ENCODE peak calls at places on chromosome 11, in five cellular contexts. R is H9, S is neuronal stem cell, V is H1, T is trophoblast cell. D is an unnamed sample.

GRCh38 chr11:78318733-78319132 is 98.9 kb downstream of the GAB2 start:
- DNase-seq in R (no peak), S (peak; percentile 20), V (no peak), T (no peak), D (no peak)

GRCh38 chr11:121733858-121734257 is 281.1 kb upstream of the SORL1-AS1 start:
- DNase-seq in R (no peak), S (no peak), V (no peak), T (no peak), D (no peak)

GRCh38 chr11:126231725-126232459 is 20.3 kb downstream of the FAM118B start:
- DNase-seq in R (no peak), S (no peak), V (no peak), T (no peak), D (peak; percentile 63)

GRCh38 chr11:47204633-47204989 is 10.2 kb upstream of the DDB2 start:
- DNase-seq in R (no peak), S (no peak), V (no peak), T (peak; percentile 52), D (peak; percentile 72)

GRCh38 chr11:128324531-128325141 is 262.7 kb downstream of the ETS1 start:
- DNase-seq in R (no peak), S (no peak), V (no peak), T (no peak), D (no peak)

GRCh38 chr11:108698844-108699642 is 34.2 kb downstream of the DDX10 start:
- DNase-seq in R (no peak), S (no peak), V (no peak), T (no peak), D (no peak)

GRCh38 chr11:119416606-119417580 is 6.1 kb downstream of the THY1 start:
- DNase-seq in R (peak; percentile 63), S (no peak), V (no peak), T (no peak), D (no peak)

GRCh38 chr11:46050065-46050464 is 71.2 kb downstream of the PHF21A start:
- DNase-seq in R (peak; percentile 45), S (peak; percentile 49), V (peak; percentile 13), T (peak; percentile 80), D (peak; percentile 84)

GRCh38 chr11:2677127-2677526 is 22.7 kb downstream of the KCNQ1OT1 start:
- DNase-seq in R (no peak), S (no peak), V (no peak), T (no peak), D (no peak)

GRCh38 chr11:3130269-3131071 is 34.6 kb downstream of the OSBPL5 start:
- DNase-seq in R (no peak), S (no peak), V (no peak), T (peak; percentile 15), D (no peak)

GRCh38 chr11:204587-205109 is 2.6 kb downstream of the BET1L start:
- DNase-seq in R (no peak), S (no peak), V (no peak), T (no peak), D (no peak)

GRCh38 chr11:64028398-64029115 is 7.2 kb upstream of the FLRT1 start:
- DNase-seq in R (peak; percentile 92), S (peak; percentile 85), V (peak; percentile 68), T (no peak), D (peak; percentile 35)

GRCh38 chr11:32312206-32312817 is 123.0 kb downstream of the WT1 start:
- DNase-seq in R (no peak), S (no peak), V (no peak), T (no peak), D (no peak)

GRCh38 chr11:34261095-34261494 is 96.7 kb downstream of the ABTB2 start:
- DNase-seq in R (no peak), S (no peak), V (no peak), T (no peak), D (no peak)

GRCh38 chr11:36793542-36793926 is 195.5 kb upstream of the RAG2 start:
- DNase-seq in R (no peak), S (peak; percentile 17), V (no peak), T (no peak), D (no peak)

GRCh38 chr11:32426819-32427615 is 8.3 kb downstream of the WT1 start:
- DNase-seq in R (peak; percentile 60), S (no peak), V (no peak), T (no peak), D (no peak)

GRCh38 chr11:118572914-118573550 is 823 bp downstream of the ARCN1 start:
- DNase-seq in R (no peak), S (peak; percentile 11), V (no peak), T (peak; percentile 23), D (peak; percentile 69)

GRCh38 chr11:122038543-122038942 is 77.5 kb downstream of the BLID start:
- DNase-seq in R (no peak), S (peak; percentile 21), V (no peak), T (no peak), D (peak; percentile 64)

DNA sequence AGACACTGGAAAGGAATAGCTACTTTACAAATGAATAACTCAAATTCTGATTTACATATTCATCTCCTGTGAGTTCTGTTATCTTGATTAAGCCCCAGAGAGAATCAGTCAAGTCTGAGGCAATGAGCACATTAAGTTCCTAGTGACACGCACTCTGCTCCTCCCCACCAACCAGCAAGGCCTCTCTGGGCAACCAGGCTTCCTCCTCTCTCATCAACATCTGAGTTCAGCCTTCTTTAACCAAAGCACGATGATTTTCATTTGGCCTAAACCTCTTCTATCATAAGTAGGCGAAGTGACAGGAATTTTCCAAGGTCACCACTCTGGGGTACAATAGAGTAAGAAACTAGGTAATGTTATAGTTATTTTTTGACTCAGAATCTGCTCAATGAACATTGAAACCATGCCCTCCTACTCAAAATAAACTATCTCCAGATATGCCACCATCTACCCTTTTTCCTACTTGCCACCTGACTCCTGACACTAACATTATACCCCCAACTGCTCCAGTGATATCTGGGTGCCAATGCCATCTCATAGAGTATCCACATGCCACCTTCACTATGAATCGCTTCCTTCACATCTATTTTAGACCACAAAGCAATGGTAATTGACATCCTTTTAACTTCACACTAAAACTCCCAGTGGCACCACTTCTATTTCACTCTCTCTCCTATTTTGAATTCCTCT is 114.8 kb downstream of the FAM76B start:
- DNase-seq in R (no peak), S (no peak), V (no peak), T (no peak), D (no peak)
- H2BK12ac ChIP-seq in R (no peak overlapping the region), S (no peak overlapping the region), V (no peak overlapping the region), T (no peak overlapping the region), D (no peak overlapping the region)

GRCh38 chr11:110939471-110939870 is 227.2 kb upstream of the ARHGAP20 start:
- DNase-seq in R (no peak), S (no peak), V (no peak), T (no peak), D (no peak)
- H2BK12ac ChIP-seq in R (no peak overlapping the region), S (no peak overlapping the region), V (no peak overlapping the region), T (no peak overlapping the region), D (no peak overlapping the region)

DNA sequence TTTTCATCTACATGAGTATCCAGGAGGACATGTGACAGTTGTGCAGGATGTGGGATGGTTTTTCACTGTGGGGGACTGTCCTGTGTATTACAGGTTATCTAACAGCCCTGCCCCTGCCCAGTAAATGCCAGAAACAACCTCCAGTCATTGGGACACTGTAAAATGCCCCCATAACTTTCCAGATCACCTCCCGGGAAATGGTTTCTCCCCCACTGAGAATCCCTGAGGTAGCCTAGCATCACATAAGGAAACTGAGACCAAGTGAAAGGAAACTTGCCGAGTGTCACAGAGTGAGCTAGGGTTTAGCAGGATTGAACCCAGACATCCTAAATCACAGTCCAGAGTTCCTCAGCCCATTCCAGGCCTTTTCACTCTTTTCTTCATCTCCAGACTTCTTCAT is 48.3 kb upstream of the SLC6A5 start:
- DNase-seq in R (no peak), S (no peak), V (no peak), T (no peak), D (no peak)
- H2BK12ac ChIP-seq in R (no peak overlapping the region), S (no peak overlapping the region), V (no peak overlapping the region), T (no peak overlapping the region), D (no peak overlapping the region)

GRCh38 chr11:61707574-61707973 is 27.4 kb downstream of the DAGLA start:
- DNase-seq in R (no peak), S (no peak), V (no peak), T (no peak), D (no peak)
- H2BK12ac ChIP-seq in R (no peak overlapping the region), S (no peak overlapping the region), V (peak overlapping the region; percentile 9), T (no peak overlapping the region), D (no peak overlapping the region)

DNA sequence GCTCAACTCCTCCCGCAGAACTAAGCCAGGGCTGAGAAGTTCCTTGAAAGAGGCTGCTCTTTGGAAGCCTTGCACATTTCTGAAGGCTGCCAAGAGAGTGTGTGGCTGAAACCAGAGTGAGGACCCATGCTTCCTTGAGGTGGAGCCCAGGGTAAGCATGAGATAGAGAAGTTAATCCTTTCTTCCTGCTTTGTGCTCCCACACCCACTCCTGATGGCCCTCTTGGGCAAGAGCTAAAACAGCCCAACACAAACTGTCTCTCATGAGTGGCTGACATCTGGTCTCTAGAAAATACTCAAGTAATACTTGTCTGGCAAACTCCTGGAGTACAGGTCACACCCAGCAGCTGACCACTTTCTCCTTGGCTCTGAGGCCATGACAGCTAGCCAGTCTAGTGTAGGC is 523.7 kb downstream of the INSC start:
- DNase-seq in R (no peak), S (no peak), V (no peak), T (no peak), D (peak; percentile 40)
- H2BK12ac ChIP-seq in R (no peak overlapping the region), S (no peak overlapping the region), V (no peak overlapping the region), T (no peak overlapping the region), D (no peak overlapping the region)

GRCh38 chr11:72230764-72231365 is 6.3 kb downstream of the INPPL1 start:
- DNase-seq in R (no peak), S (no peak), V (no peak), T (no peak), D (no peak)

GRCh38 chr11:72229336-72229924 is 4.9 kb downstream of the INPPL1 start:
- DNase-seq in R (no peak), S (no peak), V (no peak), T (no peak), D (no peak)

GRCh38 chr11:72231396-72232259 is 7.1 kb downstream of the INPPL1 start:
- DNase-seq in R (no peak), S (no peak), V (no peak), T (no peak), D (no peak)

GRCh38 chr11:72228844-72229231 is 4.3 kb downstream of the INPPL1 start:
- DNase-seq in R (no peak), S (no peak), V (no peak), T (no peak), D (no peak)

DNA sequence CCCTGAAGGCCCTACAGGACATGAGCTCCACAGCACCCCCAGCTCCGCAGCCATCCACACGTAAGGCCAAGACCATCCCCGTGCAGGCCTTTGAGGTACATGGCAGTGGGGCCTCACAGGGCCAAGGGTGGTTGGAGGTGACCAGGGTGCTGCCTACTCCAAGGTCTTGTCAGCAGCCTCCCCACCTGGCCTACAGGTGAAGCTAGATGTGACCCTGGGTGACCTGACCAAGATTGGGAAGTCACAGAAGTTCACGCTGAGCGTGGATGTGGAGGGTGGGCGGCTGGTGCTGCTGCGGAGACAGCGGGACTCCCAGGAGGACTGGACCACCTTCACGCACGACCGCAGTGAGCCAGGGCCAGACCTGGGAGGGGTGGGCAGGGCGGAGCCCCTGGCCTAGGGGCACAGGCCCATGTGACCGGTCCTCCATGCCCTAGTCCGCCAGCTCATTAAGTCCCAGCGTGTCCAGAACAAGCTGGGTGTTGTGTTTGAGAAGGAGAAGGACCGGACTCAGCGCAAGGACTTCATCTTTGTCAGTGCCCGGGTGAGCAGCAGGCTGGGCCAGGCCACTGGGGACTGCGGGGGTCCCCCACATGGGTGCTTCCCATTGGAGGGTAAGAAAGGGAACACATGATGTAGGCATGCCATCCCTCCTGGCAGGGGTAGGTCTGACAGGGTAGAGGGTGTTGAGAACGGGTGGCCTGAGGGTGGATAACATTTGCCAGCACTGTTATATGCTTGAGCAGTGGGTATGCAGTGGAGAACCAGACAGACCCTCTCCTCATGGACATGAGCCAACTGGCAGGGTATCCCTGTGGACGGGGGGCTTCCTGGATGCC is 5.6 kb downstream of the INPPL1 start:
- DNase-seq in R (no peak), S (no peak), V (no peak), T (no peak), D (no peak)
- H2BK12ac ChIP-seq in R (no peak overlapping the region), S (no peak overlapping the region), V (no peak overlapping the region), T (no peak overlapping the region), D (no peak overlapping the region)

D was measured in mesenchymal stem cell.